ENCODE peak calls at places on chromosomes 13 and 19, in seven cellular contexts. V is PC-3, B is body of pancreas, A is HCT116, S is OCI-LY7, C is pancreas, U is IMR-90. T is an unnamed sample. For H3K36me3, the result is how much of the 10 kb centered on the place peaks cover.

GRCh38 chr19:48646192-48646911 is 365 bp upstream of the CA11 start:
- DNase-seq in V (peak), B (peak), A (peak), S (peak), C (peak), U (peak), T (peak)

GRCh38 chr19:49884109-49884508 is 6.6 kb downstream of the TBC1D17 start:
- DNase-seq in V (no peak), B (no peak), A (no peak), S (no peak), C (peak), U (no peak), T (no peak)

GRCh38 chr13:19713186-19713965 is 69.4 kb downstream of the PSPC1 start:
- DNase-seq in V (peak), B (no peak), A (no peak), S (no peak), C (no peak), U (peak), T (no peak)

GRCh38 chr19:2645816-2646215 is 56.7 kb downstream of the GNG7 start:
- DNase-seq in V (no peak), B (no peak), A (no peak), S (no peak), C (no peak), U (no peak), T (no peak)

GRCh38 chr13:49502954-49503353 is 7.2 kb downstream of the PHF11 start:
- DNase-seq in V (no peak), B (peak), A (no peak), S (no peak), C (no peak), U (peak), T (no peak)

GRCh38 chr13:97020689-97021240 is 26.5 kb upstream of the OXGR1 start:
- DNase-seq in V (no peak), B (no peak), A (no peak), S (no peak), C (no peak), U (no peak), T (no peak)

GRCh38 chr13:110346661-110347067 is 39.6 kb downstream of the COL4A2 start:
- DNase-seq in V (peak), B (no peak), A (peak), S (no peak), C (no peak), U (no peak), T (no peak)

GRCh38 chr19:32863301-32863700 is 6.3 kb downstream of the SLC7A9 start:
- DNase-seq in V (no peak), B (no peak), A (no peak), S (no peak), C (no peak), U (no peak), T (no peak)

GRCh38 chr19:47391510-47392223 is 27.7 kb downstream of the MEIS3 start:
- DNase-seq in V (peak), B (peak), A (peak), S (peak), C (peak), U (peak), T (peak)

DNA sequence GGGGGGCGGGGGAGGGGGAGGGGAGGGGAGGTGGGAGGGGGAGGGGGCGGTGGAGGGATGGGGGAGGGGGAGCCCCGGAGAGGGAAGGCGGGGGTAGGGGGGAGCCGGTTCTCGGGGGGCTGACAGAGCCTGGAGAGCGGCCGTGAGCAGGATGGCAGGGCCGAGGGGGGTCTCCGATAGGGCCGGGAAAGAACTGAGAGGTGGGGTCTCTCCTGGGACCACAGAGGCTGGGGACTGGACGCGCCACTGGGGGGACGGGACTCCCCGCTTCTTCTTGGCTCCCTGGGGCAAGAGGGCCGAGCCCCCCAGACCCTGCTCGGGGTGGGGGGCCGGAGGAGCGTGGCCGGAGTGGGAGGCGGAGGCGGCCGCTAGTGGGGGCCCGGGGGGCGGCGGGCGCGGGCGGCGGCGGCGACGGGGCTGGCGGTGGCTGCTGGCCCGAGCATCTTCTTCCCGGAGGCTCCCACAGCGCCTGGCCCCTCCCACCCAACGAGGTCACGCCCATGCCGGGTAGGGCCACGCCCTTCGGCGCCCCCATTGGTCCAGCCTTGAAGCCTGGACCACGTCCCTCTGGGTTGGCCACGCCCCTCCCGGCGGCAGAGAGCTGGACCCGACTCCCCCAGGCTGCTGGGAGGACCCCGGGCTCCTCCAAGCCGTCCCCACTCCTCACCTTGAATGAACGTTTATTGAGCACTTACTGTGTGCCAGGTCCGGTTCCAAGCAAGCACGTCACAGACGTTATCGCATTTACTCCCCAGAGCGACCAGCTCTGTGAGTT is at the start of gene NOVA2:
- DNase-seq in V (peak), B (peak), A (peak), S (peak), C (peak), U (peak), T (peak)
- H3K27ac ChIP-seq in V (no peak), B (no peak), A (no peak), S (no peak), C (no peak), U (no peak), T (no peak)

GRCh38 chr13:51432576-51432975 is 20.3 kb downstream of the INTS6 start:
- DNase-seq in V (no peak), B (no peak), A (no peak), S (no peak), C (no peak), U (no peak), T (no peak)
- H3K36me3 ChIP-seq in V (under half), B (under half), A (under half), S (under half), C (under half), U (under half), T (under half)

GRCh38 chr19:5526691-5527090 is 41.1 kb downstream of the TINCR start:
- DNase-seq in V (no peak), B (no peak), A (no peak), S (no peak), C (no peak), U (no peak), T (no peak)

GRCh38 chr19:5519076-5519475 is 48.7 kb downstream of the TINCR start:
- DNase-seq in V (no peak), B (no peak), A (no peak), S (no peak), C (no peak), U (no peak), T (no peak)

GRCh38 chr19:5520501-5520900 is 47.3 kb downstream of the TINCR start:
- DNase-seq in V (no peak), B (no peak), A (no peak), S (no peak), C (no peak), U (no peak), T (no peak)

GRCh38 chr19:5522106-5522505 is 45.6 kb downstream of the TINCR start:
- DNase-seq in V (no peak), B (no peak), A (no peak), S (no peak), C (no peak), U (no peak), T (no peak)
- TF ChIP-seq CTCF in V (no peak), B (no peak), A (no peak), S (no peak), C (no peak), U (no peak), T (no peak)

GRCh38 chr13:77377016-77377415 is 50.1 kb upstream of the MYCBP2 start:
- DNase-seq in V (peak), B (peak), A (no peak), S (no peak), C (no peak), U (no peak), T (no peak)
- H3K27ac ChIP-seq in V (no peak), B (no peak), A (no peak), S (no peak), C (no peak), U (no peak), T (no peak)

DNA sequence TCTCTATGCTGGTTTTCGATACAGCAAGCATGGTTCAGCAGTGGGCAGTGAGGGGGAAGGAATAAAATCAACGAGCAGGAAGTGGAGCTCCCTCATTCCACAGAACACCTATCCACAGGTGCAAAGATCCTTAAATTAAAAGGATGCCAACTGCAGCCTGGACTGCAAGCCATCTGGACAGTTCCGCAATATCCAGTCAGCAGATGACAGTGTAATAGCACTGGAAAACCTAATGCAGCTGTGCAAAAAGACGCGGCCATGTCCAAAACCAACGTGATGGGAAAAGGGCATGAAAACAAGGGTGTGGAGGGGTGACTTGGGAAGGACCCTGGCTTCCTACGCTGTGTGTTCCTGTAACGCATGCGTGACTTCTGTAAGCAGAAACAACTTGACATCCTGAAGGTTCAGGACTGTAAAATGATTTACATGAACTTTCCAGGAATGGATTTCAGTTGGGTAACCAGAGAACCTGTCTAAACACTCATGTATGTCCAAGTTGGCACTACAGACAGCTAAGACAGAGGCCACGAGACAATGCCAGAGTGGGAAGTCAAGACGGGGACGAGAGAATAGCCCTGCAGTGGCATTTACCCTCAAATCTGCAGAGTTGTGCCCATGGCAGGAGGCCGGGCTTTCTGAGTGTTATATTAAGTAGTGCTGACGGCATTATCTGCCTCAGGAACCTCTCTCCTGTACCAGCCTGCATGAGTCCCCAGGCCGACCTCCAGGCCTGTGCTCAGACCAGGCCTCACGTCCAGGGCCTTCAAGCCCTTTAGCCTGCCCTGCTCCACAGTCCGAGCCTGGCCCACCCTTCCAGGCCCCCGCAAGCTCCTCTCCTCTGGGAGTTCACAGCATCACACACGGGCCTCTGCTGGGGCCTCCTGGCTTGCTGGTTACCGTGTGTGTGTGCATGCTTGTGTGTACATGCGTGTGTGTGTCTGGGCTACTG is 26.5 kb downstream of the CAPS start:
- DNase-seq in V (no peak), B (no peak), A (no peak), S (no peak), C (no peak), U (no peak), T (no peak)
- H3K36me3 ChIP-seq in V (half or more), B (under half), A (under half), S (half or more), C (under half), U (under half), T (under half)

T was measured in ovary.